ENCODE peak calls at places on chromosomes 7 and 10, in six cellular contexts. M, U, R, Z, D and H are unnamed samples.

GRCh38 chr10:95517536-95518454 is 43.4 kb downstream of the SORBS1 start:
- DNase-seq in M (no peak), Z (no peak), U (no peak), R (no peak), D (no peak), H (no peak)

GRCh38 chr10:71255817-71256660 is 43.7 kb downstream of the UNC5B start:
- DNase-seq in U (peak), M (no peak), Z (peak), D (peak), R (no peak), H (no peak)

GRCh38 chr10:69438531-69439349 is 12.5 kb upstream of the TSPAN15 start:
- DNase-seq in Z (no peak), R (no peak), D (peak), M (no peak), U (peak), H (no peak)

GRCh38 chr7:67962863-67963262 is 966.2 kb downstream of the TYW1 start:
- DNase-seq in M (no peak), U (no peak), D (no peak), R (no peak), Z (no peak), H (no peak)

GRCh38 chr10:118475214-118475613 is 120.2 kb downstream of the PRLHR start:
- DNase-seq in D (no peak), R (no peak), Z (no peak), U (no peak), M (no peak), H (no peak)

GRCh38 chr10:87053577-87054181 is 33.6 kb downstream of the FAM25A start:
- DNase-seq in D (no peak), R (no peak), Z (no peak), M (no peak), U (no peak), H (no peak)

GRCh38 chr7:148753224-148753623 is 54.5 kb downstream of the CUL1 start:
- DNase-seq in D (no peak), M (no peak), U (no peak), Z (no peak), R (no peak), H (no peak)

GRCh38 chr7:142194201-142194600 is 63.7 kb downstream of the PRSS58 start:
- DNase-seq in M (no peak), D (no peak), Z (no peak), U (no peak), R (no peak), H (no peak)

GRCh38 chr10:97024181-97025073 is 161.3 kb downstream of the SLIT1 start:
- DNase-seq in U (no peak), M (no peak), D (no peak), Z (peak), R (no peak), H (no peak)

GRCh38 chr7:710161-710560 is 16.3 kb upstream of the DNAAF5 start:
- DNase-seq in U (peak), R (no peak), D (no peak), Z (no peak), M (no peak), H (no peak)

GRCh38 chr7:64959072-64959747 is 31.6 kb downstream of the ZNF117 start:
- DNase-seq in Z (no peak), M (no peak), U (no peak), R (no peak), D (no peak), H (no peak)

GRCh38 chr7:5481241-5482019 is 57.8 kb upstream of the TNRC18 start:
- DNase-seq in D (no peak), U (no peak), M (no peak), Z (no peak), R (no peak), H (no peak)

GRCh38 chr10:86210416-86210815 is 156.2 kb downstream of the GRID1 start:
- DNase-seq in U (no peak), D (no peak), M (no peak), Z (no peak), R (no peak), H (no peak)

GRCh38 chr7:74010407-74010806 is 17.6 kb upstream of the ELN start:
- DNase-seq in R (no peak), M (no peak), Z (peak), D (no peak), U (no peak), H (no peak)
- H3K27ac ChIP-seq in R (no peak), M (no peak), Z (peak), D (no peak), U (no peak), H (no peak)

GRCh38 chr7:99386584-99387238 is 12.2 kb downstream of the ARPC1B start:
- DNase-seq in M (no peak), D (no peak), R (no peak), U (no peak), Z (no peak), H (no peak)
- TF ChIP-seq CTCF in M (no peak), D (peak), R (no peak), U (no peak), Z (no peak), H (no peak)

DNA sequence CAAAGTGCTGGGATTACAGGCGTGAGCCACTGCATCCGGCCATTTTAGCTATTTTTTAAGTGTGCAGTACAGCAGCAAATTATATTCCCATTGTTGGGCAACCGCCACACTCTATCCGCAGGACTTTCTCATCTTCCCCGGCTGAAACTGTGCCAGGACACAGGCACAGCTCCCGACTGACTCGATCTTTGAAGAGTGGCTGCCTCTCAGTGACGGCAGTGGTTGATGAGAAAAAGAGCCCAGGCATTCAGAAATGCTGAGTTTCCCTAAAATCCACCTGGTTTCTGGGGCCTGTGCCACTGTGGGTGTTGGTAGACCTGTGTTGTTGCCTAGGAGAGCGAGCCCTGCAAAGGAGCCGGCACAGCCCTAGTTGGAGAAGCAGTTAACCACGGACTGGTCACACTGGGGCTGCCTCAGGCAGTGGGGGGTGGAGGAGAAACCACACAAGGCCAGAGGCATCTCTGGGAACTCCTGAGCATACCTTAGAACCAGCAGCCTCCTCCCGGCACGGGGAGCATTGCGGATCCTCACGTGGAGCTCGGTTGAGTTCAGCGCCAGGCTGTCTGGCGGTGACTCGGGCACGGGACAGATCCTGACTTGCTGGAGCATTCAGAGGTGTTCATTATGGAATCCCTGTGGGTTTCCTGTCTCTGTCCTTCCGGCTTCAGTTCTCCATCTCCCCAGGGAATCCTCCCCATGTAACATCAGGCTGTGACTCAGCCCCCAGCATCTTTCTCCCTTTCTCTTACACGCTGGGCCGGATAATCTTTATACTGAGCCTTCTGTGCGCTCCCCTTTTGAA is 16.2 kb downstream of the PFKFB3 start:
- DNase-seq in R (no peak), D (no peak), Z (peak), U (peak), M (no peak), H (no peak)
- H3K27ac ChIP-seq in R (no peak), D (no peak), Z (peak), U (no peak), M (peak), H (no peak)

GRCh38 chr10:44627591-44628354 is 242.9 kb upstream of the CXCL12 start:
- DNase-seq in U (no peak), Z (no peak), R (no peak), M (no peak), D (no peak), H (no peak)
- TF ChIP-seq CTCF in U (no peak), Z (no peak), R (no peak), M (no peak), D (no peak), H (no peak)

DNA sequence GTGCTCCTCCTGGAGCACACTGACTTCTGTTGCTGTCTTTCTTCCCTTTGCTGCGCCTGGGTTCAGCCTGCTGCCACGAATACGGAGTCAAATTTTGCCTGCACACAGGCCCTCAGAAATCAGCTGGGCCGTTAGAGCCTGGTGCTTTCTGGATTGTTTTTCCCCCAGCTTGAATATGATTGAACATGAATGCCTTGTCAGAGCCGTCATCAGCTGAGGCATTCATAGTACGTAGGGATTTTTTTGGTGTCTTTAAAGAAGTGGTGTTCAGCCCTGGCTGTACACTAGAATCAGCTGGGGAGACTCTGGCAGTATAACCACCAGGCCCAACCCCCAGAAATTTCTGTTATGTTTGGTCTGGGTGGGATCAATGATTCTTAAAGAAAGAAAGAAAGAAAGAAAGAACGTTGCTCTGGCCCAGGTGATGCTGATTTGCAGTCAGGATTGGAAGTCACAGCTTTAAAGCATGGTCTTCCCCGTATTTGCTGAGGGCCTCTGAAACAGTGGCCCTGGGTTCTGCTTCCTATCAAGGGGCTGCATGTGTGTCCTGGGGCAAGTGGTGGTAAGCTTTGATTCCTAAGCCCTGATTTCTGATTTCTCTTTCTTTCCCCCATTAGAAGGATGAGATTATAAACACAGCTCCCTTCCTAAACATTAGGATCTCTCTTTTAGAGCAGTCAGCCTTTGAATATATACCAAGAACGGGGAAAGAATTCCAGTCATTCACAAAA is 24.7 kb downstream of the NUB1 start:
- DNase-seq in D (no peak), Z (no peak), M (no peak), R (no peak), U (peak), H (no peak)
- H3K27ac ChIP-seq in D (no peak), Z (no peak), M (no peak), R (no peak), U (peak), H (no peak)